ENCODE peak calls at places on chromosomes 2 and 18, in six cellular contexts. One of them, this sample, is unnamed.

GRCh38 chr2:191790737-191791136 is 56.2 kb downstream of the CAVIN2 start:
- DNase-seq in HepG2: no peak
- DNase-seq in K562: no peak
- DNase-seq in A549: no peak
- DNase-seq in sigmoid colon: no peak
- DNase-seq in suprapubic skin: no peak
- DNase-seq in this sample: no peak

GRCh38 chr2:180572346-180572745 is 408.1 kb upstream of the UBE2E3 start:
- DNase-seq in HepG2: no peak
- DNase-seq in A549: no peak
- DNase-seq in K562: no peak
- DNase-seq in suprapubic skin: no peak
- DNase-seq in sigmoid colon: no peak
- DNase-seq in this sample: no peak

GRCh38 chr2:166628478-166629136 is 134.6 kb upstream of the SCN7A start:
- DNase-seq in HepG2: no peak
- DNase-seq in sigmoid colon: no peak
- DNase-seq in A549: no peak
- DNase-seq in suprapubic skin: no peak
- DNase-seq in K562: no peak
- DNase-seq in this sample: no peak

GRCh38 chr2:31660165-31660564 is 79.4 kb upstream of the SRD5A2 start:
- DNase-seq in suprapubic skin: no peak
- DNase-seq in A549: no peak
- DNase-seq in sigmoid colon: no peak
- DNase-seq in HepG2: no peak
- DNase-seq in K562: no peak
- DNase-seq in this sample: no peak

GRCh38 chr2:238255146-238255545 is 15.3 kb upstream of the HES6 start:
- DNase-seq in K562: no peak
- DNase-seq in A549: no peak
- DNase-seq in HepG2: no peak
- DNase-seq in suprapubic skin: no peak
- DNase-seq in sigmoid colon: no peak
- DNase-seq in this sample: no peak

GRCh38 chr2:239463541-239464165 is 62.8 kb upstream of the HDAC4 start:
- DNase-seq in suprapubic skin: no peak
- DNase-seq in A549: no peak
- DNase-seq in K562: no peak
- DNase-seq in HepG2: no peak
- DNase-seq in sigmoid colon: peak; percentile 65
- DNase-seq in this sample: no peak

GRCh38 chr2:3345621-3346020 is 32.0 kb downstream of the EIPR1 start:
- DNase-seq in K562: no peak
- DNase-seq in sigmoid colon: no peak
- DNase-seq in suprapubic skin: no peak
- DNase-seq in A549: no peak
- DNase-seq in HepG2: no peak
- DNase-seq in this sample: no peak

GRCh38 chr2:181998045-181998444 is 12.4 kb downstream of the PPP1R1C start:
- DNase-seq in sigmoid colon: no peak
- DNase-seq in A549: no peak
- DNase-seq in suprapubic skin: no peak
- DNase-seq in K562: no peak
- DNase-seq in HepG2: no peak
- DNase-seq in this sample: no peak

GRCh38 chr2:155747531-155747930 is 585.0 kb downstream of the NR4A2 start:
- DNase-seq in K562: no peak
- DNase-seq in HepG2: no peak
- DNase-seq in suprapubic skin: no peak
- DNase-seq in A549: no peak
- DNase-seq in sigmoid colon: no peak
- DNase-seq in this sample: no peak

GRCh38 chr2:241884951-241885700 is 15.6 kb downstream of the RTP5 start:
- DNase-seq in HepG2: no peak
- DNase-seq in suprapubic skin: no peak
- DNase-seq in A549: no peak
- DNase-seq in sigmoid colon: no peak
- DNase-seq in K562: no peak
- DNase-seq in this sample: no peak

GRCh38 chr2:161228511-161229240 is 68.4 kb downstream of the TANK start:
- DNase-seq in HepG2: no peak
- DNase-seq in suprapubic skin: no peak
- DNase-seq in A549: peak; percentile 31
- DNase-seq in K562: no peak
- DNase-seq in sigmoid colon: no peak
- DNase-seq in this sample: no peak

GRCh38 chr18:23547806-23548205 is 38.5 kb downstream of the NPC1 start:
- DNase-seq in HepG2: peak; percentile 35
- DNase-seq in K562: no peak
- DNase-seq in sigmoid colon: no peak
- DNase-seq in suprapubic skin: no peak
- DNase-seq in A549: peak; percentile 59
- DNase-seq in this sample: no peak

GRCh38 chr2:105081006-105081701 is 43.3 kb downstream of the MRPS9 start:
- DNase-seq in A549: no peak
- DNase-seq in HepG2: no peak
- DNase-seq in sigmoid colon: no peak
- DNase-seq in K562: no peak
- DNase-seq in suprapubic skin: no peak
- DNase-seq in this sample: no peak

GRCh38 chr2:55550368-55551102 is 31.0 kb downstream of the CFAP36 start:
- DNase-seq in suprapubic skin: no peak
- DNase-seq in sigmoid colon: no peak
- DNase-seq in A549: no peak
- DNase-seq in HepG2: no peak
- DNase-seq in K562: no peak
- DNase-seq in this sample: no peak

GRCh38 chr2:157194097-157194688 is 63.3 kb upstream of the GALNT5 start:
- DNase-seq in A549: peak; percentile 63
- DNase-seq in HepG2: peak; percentile 46
- DNase-seq in sigmoid colon: no peak
- DNase-seq in K562: peak; percentile 84
- DNase-seq in suprapubic skin: no peak
- DNase-seq in this sample: no peak

GRCh38 chr2:69916151-69916550 is 1.2 kb downstream of the MXD1 start:
- DNase-seq in sigmoid colon: no peak
- DNase-seq in HepG2: no peak
- DNase-seq in K562: no peak
- DNase-seq in suprapubic skin: no peak
- DNase-seq in A549: no peak
- DNase-seq in this sample: no peak

GRCh38 chr2:53913721-53914120 is 54.0 kb upstream of the GPR75 start:
- DNase-seq in K562: no peak
- DNase-seq in HepG2: no peak
- DNase-seq in A549: no peak
- DNase-seq in suprapubic skin: no peak
- DNase-seq in sigmoid colon: no peak
- DNase-seq in this sample: no peak

GRCh38 chr18:27242392-27243047 is 57.4 kb upstream of the CHST9 start:
- DNase-seq in suprapubic skin: no peak
- DNase-seq in K562: no peak
- DNase-seq in HepG2: no peak
- DNase-seq in A549: no peak
- DNase-seq in sigmoid colon: no peak
- DNase-seq in this sample: no peak

GRCh38 chr2:128754246-128754724 is 435.6 kb upstream of the HS6ST1 start:
- DNase-seq in K562: no peak
- DNase-seq in A549: no peak
- DNase-seq in HepG2: no peak
- DNase-seq in suprapubic skin: no peak
- DNase-seq in sigmoid colon: no peak
- DNase-seq in this sample: no peak

GRCh38 chr2:37149626-37150322 is 7.0 kb downstream of the EIF2AK2 start:
- DNase-seq in sigmoid colon: no peak
- DNase-seq in suprapubic skin: no peak
- DNase-seq in HepG2: peak; percentile 72
- DNase-seq in A549: no peak
- DNase-seq in K562: peak; percentile 6
- DNase-seq in this sample: no peak

GRCh38 chr18:2612996-2613395 is 41.6 kb downstream of the NDC80 start:
- DNase-seq in suprapubic skin: no peak
- DNase-seq in K562: no peak
- DNase-seq in HepG2: no peak
- DNase-seq in A549: no peak
- DNase-seq in sigmoid colon: no peak
- DNase-seq in this sample: no peak

GRCh38 chr2:23118894-23119293 is 266.1 kb upstream of the KLHL29 start:
- DNase-seq in sigmoid colon: no peak
- DNase-seq in suprapubic skin: no peak
- DNase-seq in K562: no peak
- DNase-seq in HepG2: no peak
- DNase-seq in A549: no peak
- DNase-seq in this sample: no peak

GRCh38 chr18:46622999-46623398 is 34.0 kb downstream of the LOXHD1 start:
- DNase-seq in sigmoid colon: no peak
- DNase-seq in K562: peak; percentile 1
- DNase-seq in A549: peak; percentile 11
- DNase-seq in suprapubic skin: no peak
- DNase-seq in HepG2: no peak
- DNase-seq in this sample: no peak

GRCh38 chr2:1601064-1601405 is 143.3 kb downstream of the PXDN start:
- DNase-seq in K562: no peak
- DNase-seq in HepG2: no peak
- DNase-seq in suprapubic skin: peak; percentile 46
- DNase-seq in sigmoid colon: no peak
- DNase-seq in A549: no peak
- DNase-seq in this sample: no peak

GRCh38 chr2:121004950-121005349 is 269.3 kb downstream of the GLI2 start:
- DNase-seq in HepG2: no peak
- DNase-seq in suprapubic skin: no peak
- DNase-seq in K562: no peak
- DNase-seq in A549: no peak
- DNase-seq in sigmoid colon: no peak
- DNase-seq in this sample: no peak

GRCh38 chr2:191686658-191687057 is 8.7 kb downstream of the NABP1 start:
- DNase-seq in suprapubic skin: no peak
- DNase-seq in HepG2: no peak
- DNase-seq in sigmoid colon: no peak
- DNase-seq in A549: no peak
- DNase-seq in K562: no peak
- DNase-seq in this sample: no peak

GRCh38 chr18:35201502-35201901 is 39.3 kb upstream of the ZNF397 start:
- DNase-seq in sigmoid colon: no peak
- DNase-seq in HepG2: no peak
- DNase-seq in K562: no peak
- DNase-seq in A549: no peak
- DNase-seq in suprapubic skin: no peak
- DNase-seq in this sample: no peak

GRCh38 chr2:157055660-157056199 is 201.8 kb upstream of the GALNT5 start:
- DNase-seq in HepG2: peak; percentile 27
- DNase-seq in sigmoid colon: no peak
- DNase-seq in K562: peak; percentile 29
- DNase-seq in A549: peak; percentile 48
- DNase-seq in suprapubic skin: no peak
- DNase-seq in this sample: no peak

GRCh38 chr18:56869189-56869777 is 218.1 kb downstream of the WDR7 start:
- DNase-seq in sigmoid colon: no peak
- DNase-seq in HepG2: peak; percentile 32
- DNase-seq in K562: peak; percentile 32
- DNase-seq in suprapubic skin: no peak
- DNase-seq in A549: peak; percentile 66
- DNase-seq in this sample: no peak

GRCh38 chr18:3455090-3455640 is 5.2 kb downstream of the TGIF1 start:
- DNase-seq in K562: no peak
- DNase-seq in sigmoid colon: no peak
- DNase-seq in suprapubic skin: no peak
- DNase-seq in HepG2: no peak
- DNase-seq in A549: no peak
- DNase-seq in this sample: no peak

GRCh38 chr18:68234676-68235075 is 480.2 kb downstream of the TMX3 start:
- DNase-seq in suprapubic skin: no peak
- DNase-seq in A549: no peak
- DNase-seq in sigmoid colon: no peak
- DNase-seq in HepG2: no peak
- DNase-seq in K562: no peak
- DNase-seq in this sample: no peak

GRCh38 chr2:99571609-99572344 is 82.0 kb upstream of the REV1 start:
- DNase-seq in sigmoid colon: no peak
- DNase-seq in HepG2: no peak
- DNase-seq in K562: no peak
- DNase-seq in A549: no peak
- DNase-seq in suprapubic skin: no peak
- DNase-seq in this sample: no peak

GRCh38 chr2:69559696-69560482 is 83.7 kb downstream of the AAK1 start:
- DNase-seq in suprapubic skin: no peak
- DNase-seq in sigmoid colon: no peak
- DNase-seq in HepG2: peak; percentile 86
- DNase-seq in A549: peak; percentile 84
- DNase-seq in K562: peak; percentile 75
- DNase-seq in this sample: no peak

DNA sequence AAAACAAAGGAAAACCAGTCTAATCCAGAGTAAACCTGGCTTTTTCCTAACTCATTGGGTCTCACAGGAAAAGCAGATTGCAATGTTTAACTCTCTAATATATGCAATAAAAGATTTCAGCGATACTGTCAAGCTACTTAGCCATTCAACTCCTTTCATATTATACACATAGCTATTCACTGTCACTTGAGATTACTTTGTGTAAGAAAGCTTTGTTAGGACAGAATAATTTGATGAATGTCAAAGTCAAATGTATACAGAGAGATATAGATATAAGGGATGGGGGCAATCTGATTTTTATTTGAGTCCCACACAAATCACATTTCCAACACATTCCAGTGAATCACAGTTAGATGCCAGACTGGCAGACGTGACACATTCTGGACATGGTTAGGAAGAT is 1441.9 kb upstream of the CELF4 start:
- DNase-seq in sigmoid colon: no peak
- DNase-seq in suprapubic skin: no peak
- DNase-seq in K562: no peak
- DNase-seq in HepG2: no peak
- DNase-seq in A549: no peak
- DNase-seq in this sample: no peak
- TF ChIP-seq EP300 in sigmoid colon: no peak
- TF ChIP-seq EP300 in suprapubic skin: no peak
- TF ChIP-seq EP300 in K562: no peak
- TF ChIP-seq EP300 in HepG2: no peak
- TF ChIP-seq EP300 in A549: no peak
- TF ChIP-seq EP300 in this sample: no peak

GRCh38 chr2:45650851-45651414 is 542 bp upstream of the PRKCE start:
- DNase-seq in HepG2: peak; percentile 92
- DNase-seq in A549: peak; percentile 97
- DNase-seq in sigmoid colon: peak; percentile 98
- DNase-seq in K562: peak; percentile 89
- DNase-seq in suprapubic skin: peak; percentile 96
- DNase-seq in this sample: peak; percentile 96
- TF ChIP-seq EP300 in HepG2: no peak
- TF ChIP-seq EP300 in A549: peak; percentile 18
- TF ChIP-seq EP300 in sigmoid colon: peak; percentile 70
- TF ChIP-seq EP300 in K562: no peak
- TF ChIP-seq EP300 in suprapubic skin: peak; percentile 44
- TF ChIP-seq EP300 in this sample: no peak

GRCh38 chr2:229445013-229445412 is 173.9 kb upstream of the PID1 start:
- DNase-seq in sigmoid colon: peak; percentile 92
- DNase-seq in K562: no peak
- DNase-seq in HepG2: peak; percentile 74
- DNase-seq in suprapubic skin: peak; percentile 84
- DNase-seq in A549: peak; percentile 95
- DNase-seq in this sample: peak; percentile 72
- TF ChIP-seq EP300 in sigmoid colon: peak; percentile 42
- TF ChIP-seq EP300 in K562: no peak
- TF ChIP-seq EP300 in HepG2: no peak
- TF ChIP-seq EP300 in suprapubic skin: no peak
- TF ChIP-seq EP300 in A549: peak; percentile 75
- TF ChIP-seq EP300 in this sample: peak; percentile 22

GRCh38 chr2:124320072-124320471 is 295.0 kb downstream of the CNTNAP5 start:
- DNase-seq in sigmoid colon: no peak
- DNase-seq in suprapubic skin: no peak
- DNase-seq in A549: no peak
- DNase-seq in HepG2: no peak
- DNase-seq in K562: no peak
- DNase-seq in this sample: no peak
- TF ChIP-seq EP300 in sigmoid colon: no peak
- TF ChIP-seq EP300 in suprapubic skin: no peak
- TF ChIP-seq EP300 in A549: no peak
- TF ChIP-seq EP300 in HepG2: no peak
- TF ChIP-seq EP300 in K562: no peak
- TF ChIP-seq EP300 in this sample: no peak